ENCODE peak calls at places on chromosome 1, in six cellular contexts. T is DMS153; P is left lung; G is HT-29; S is stimulated activated CD4-positive, alpha-beta T cell treated with anti-CD3 and anti-CD28 coated beads, Interleukin-1b, Interleukin-23, amount 100 ng/mL, for 4 hours; V is IMR-90. Y is an unnamed sample.

GRCh38 chr1:200184196-200184595 is 156.7 kb downstream of the NR5A2 start:
- DNase-seq in T (peak), P (peak), G (peak), S (no peak), V (peak), Y (peak)

GRCh38 chr1:98903261-98903660 is 101.4 kb downstream of the PLPPR5 start:
- DNase-seq in T (no peak), P (no peak), G (peak), S (no peak), V (peak), Y (no peak)

GRCh38 chr1:4549933-4550332 is 104.5 kb upstream of the AJAP1 start:
- DNase-seq in T (no peak), P (no peak), G (peak), S (no peak), V (no peak), Y (no peak)

GRCh38 chr1:15951341-15952153 is 24.4 kb downstream of the ZBTB17 start:
- DNase-seq in T (no peak), P (no peak), G (no peak), S (peak), V (no peak), Y (no peak)

GRCh38 chr1:170204121-170204520 is 58.4 kb downstream of the NTMT2 start:
- DNase-seq in T (no peak), P (no peak), G (no peak), S (no peak), V (no peak), Y (no peak)

GRCh38 chr1:92374211-92374610 is 75.4 kb downstream of the RPAP2 start:
- DNase-seq in T (no peak), P (no peak), G (no peak), S (no peak), V (no peak), Y (no peak)

GRCh38 chr1:2819831-2820730 is 18.6 kb upstream of the TTC34 start:
- DNase-seq in T (no peak), P (peak), G (no peak), S (no peak), V (no peak), Y (no peak)

GRCh38 chr1:189708674-189709073 is 769.0 kb downstream of the BRINP3 start:
- DNase-seq in T (no peak), P (no peak), G (peak), S (no peak), V (peak), Y (no peak)

GRCh38 chr1:147580200-147580557 is 38.9 kb downstream of the BCL9 start:
- DNase-seq in T (no peak), P (no peak), G (peak), S (no peak), V (peak), Y (no peak)

GRCh38 chr1:64655861-64656260 is 89.0 kb upstream of the RAVER2 start:
- DNase-seq in T (no peak), P (no peak), G (no peak), S (no peak), V (no peak), Y (no peak)

GRCh38 chr1:21510113-21510493 is 880 bp downstream of the ALPL start:
- DNase-seq in T (no peak), P (no peak), G (no peak), S (no peak), V (no peak), Y (no peak)

GRCh38 chr1:224447251-224447650 is 12.7 kb upstream of the WDR26 start:
- DNase-seq in T (no peak), P (no peak), G (no peak), S (no peak), V (peak), Y (no peak)

GRCh38 chr1:234533034-234533571 is 54.1 kb upstream of the TARBP1 start:
- DNase-seq in T (no peak), P (no peak), G (no peak), S (no peak), V (peak), Y (no peak)

GRCh38 chr1:160844447-160845232 is 18.0 kb downstream of the CD244 start:
- DNase-seq in T (no peak), P (no peak), G (no peak), S (no peak), V (no peak), Y (no peak)

GRCh38 chr1:241323510-241323909 is 33.5 kb downstream of the RGS7 start:
- DNase-seq in T (no peak), P (no peak), G (peak), S (no peak), V (peak), Y (no peak)

Y was measured in right lobe of liver.